ENCODE peak calls at places on chromosomes 6 and 20, in five cellular contexts. One of them, this sample, is unnamed.

GRCh38 chr6:26534681-26535465 is 3.3 kb upstream of the HMGN4 start:
- DNase-seq in hepatocyte: no peak
- DNase-seq in astrocyte of the spinal cord: no peak
- DNase-seq in lung: no peak
- DNase-seq in right lobe of liver: no peak
- DNase-seq in this sample: no peak

GRCh38 chr6:37303891-37304503 is 46.1 kb upstream of the TMEM217 start:
- DNase-seq in lung: no peak
- DNase-seq in right lobe of liver: no peak
- DNase-seq in astrocyte of the spinal cord: peak
- DNase-seq in hepatocyte: peak
- DNase-seq in this sample: no peak

GRCh38 chr6:157685596-157686280 is 137.3 kb upstream of the SNX9 start:
- DNase-seq in lung: no peak
- DNase-seq in hepatocyte: peak
- DNase-seq in right lobe of liver: no peak
- DNase-seq in astrocyte of the spinal cord: no peak
- DNase-seq in this sample: no peak

GRCh38 chr6:25192562-25192961 is 86.6 kb upstream of the CARMIL1 start:
- DNase-seq in right lobe of liver: no peak
- DNase-seq in astrocyte of the spinal cord: no peak
- DNase-seq in hepatocyte: no peak
- DNase-seq in lung: no peak
- DNase-seq in this sample: no peak

GRCh38 chr6:108170607-108171290 is 4.9 kb downstream of the NR2E1 start:
- DNase-seq in astrocyte of the spinal cord: no peak
- DNase-seq in right lobe of liver: no peak
- DNase-seq in lung: no peak
- DNase-seq in hepatocyte: no peak
- DNase-seq in this sample: no peak

GRCh38 chr6:73642530-73642929 is 11.3 kb downstream of the SLC17A5 start:
- DNase-seq in right lobe of liver: no peak
- DNase-seq in lung: no peak
- DNase-seq in hepatocyte: no peak
- DNase-seq in astrocyte of the spinal cord: no peak
- DNase-seq in this sample: no peak

GRCh38 chr20:37907677-37908397 is 4.9 kb downstream of the VSTM2L start:
- DNase-seq in lung: no peak
- DNase-seq in astrocyte of the spinal cord: peak
- DNase-seq in hepatocyte: no peak
- DNase-seq in right lobe of liver: no peak
- DNase-seq in this sample: no peak

GRCh38 chr6:40359808-40360207 is 227.4 kb downstream of the LRFN2 start:
- DNase-seq in lung: peak
- DNase-seq in right lobe of liver: no peak
- DNase-seq in astrocyte of the spinal cord: no peak
- DNase-seq in hepatocyte: no peak
- DNase-seq in this sample: no peak

GRCh38 chr20:54063998-54064676 is 6.3 kb downstream of the BCAS1 start:
- DNase-seq in hepatocyte: no peak
- DNase-seq in astrocyte of the spinal cord: no peak
- DNase-seq in lung: no peak
- DNase-seq in right lobe of liver: no peak
- DNase-seq in this sample: no peak

GRCh38 chr6:157239148-157239547 is 84.2 kb downstream of the TMEM242 start:
- DNase-seq in hepatocyte: no peak
- DNase-seq in astrocyte of the spinal cord: no peak
- DNase-seq in right lobe of liver: no peak
- DNase-seq in lung: no peak
- DNase-seq in this sample: no peak

GRCh38 chr20:59381658-59382057 is 81.2 kb downstream of the EDN3 start:
- DNase-seq in lung: no peak
- DNase-seq in hepatocyte: no peak
- DNase-seq in astrocyte of the spinal cord: no peak
- DNase-seq in right lobe of liver: no peak
- DNase-seq in this sample: no peak

GRCh38 chr6:32081168-32081624 is 27.9 kb downstream of the TNXB start:
- DNase-seq in lung: peak
- DNase-seq in astrocyte of the spinal cord: peak
- DNase-seq in hepatocyte: no peak
- DNase-seq in right lobe of liver: no peak
- DNase-seq in this sample: no peak

GRCh38 chr6:127201321-127201720 is 65.3 kb upstream of the RNF146 start:
- DNase-seq in astrocyte of the spinal cord: peak
- DNase-seq in lung: no peak
- DNase-seq in hepatocyte: no peak
- DNase-seq in right lobe of liver: no peak
- DNase-seq in this sample: no peak

GRCh38 chr6:161138545-161139303 is 135.1 kb downstream of the AGPAT4 start:
- DNase-seq in right lobe of liver: no peak
- DNase-seq in hepatocyte: no peak
- DNase-seq in lung: peak
- DNase-seq in astrocyte of the spinal cord: no peak
- DNase-seq in this sample: no peak

GRCh38 chr20:63602321-63602720 is 24.6 kb downstream of the GMEB2 start:
- DNase-seq in astrocyte of the spinal cord: no peak
- DNase-seq in hepatocyte: no peak
- DNase-seq in right lobe of liver: peak
- DNase-seq in lung: no peak
- DNase-seq in this sample: no peak

GRCh38 chr6:169961772-169962561 is 210.5 kb downstream of the ERMARD start:
- DNase-seq in hepatocyte: peak
- DNase-seq in lung: no peak
- DNase-seq in right lobe of liver: no peak
- DNase-seq in astrocyte of the spinal cord: no peak
- DNase-seq in this sample: no peak

GRCh38 chr6:149846321-149846720 is 17.8 kb downstream of the LRP11 start:
- DNase-seq in hepatocyte: no peak
- DNase-seq in astrocyte of the spinal cord: peak
- DNase-seq in lung: peak
- DNase-seq in right lobe of liver: no peak
- DNase-seq in this sample: no peak

GRCh38 chr6:33191383-33192104 is 723 bp downstream of the COL11A2 start:
- DNase-seq in astrocyte of the spinal cord: no peak
- DNase-seq in hepatocyte: no peak
- DNase-seq in lung: no peak
- DNase-seq in right lobe of liver: no peak
- DNase-seq in this sample: no peak

GRCh38 chr6:71460933-71461332 is 172.3 kb downstream of the OGFRL1 start:
- DNase-seq in right lobe of liver: no peak
- DNase-seq in lung: no peak
- DNase-seq in hepatocyte: no peak
- DNase-seq in astrocyte of the spinal cord: peak
- DNase-seq in this sample: no peak

GRCh38 chr6:42532038-42532669 is 31.7 kb upstream of the UBR2 start:
- DNase-seq in lung: no peak
- DNase-seq in right lobe of liver: no peak
- DNase-seq in hepatocyte: peak
- DNase-seq in astrocyte of the spinal cord: peak
- DNase-seq in this sample: peak

GRCh38 chr6:659179-659578 is 2.3 kb upstream of the HUS1B start:
- DNase-seq in hepatocyte: no peak
- DNase-seq in lung: no peak
- DNase-seq in right lobe of liver: no peak
- DNase-seq in astrocyte of the spinal cord: no peak
- DNase-seq in this sample: no peak

DNA sequence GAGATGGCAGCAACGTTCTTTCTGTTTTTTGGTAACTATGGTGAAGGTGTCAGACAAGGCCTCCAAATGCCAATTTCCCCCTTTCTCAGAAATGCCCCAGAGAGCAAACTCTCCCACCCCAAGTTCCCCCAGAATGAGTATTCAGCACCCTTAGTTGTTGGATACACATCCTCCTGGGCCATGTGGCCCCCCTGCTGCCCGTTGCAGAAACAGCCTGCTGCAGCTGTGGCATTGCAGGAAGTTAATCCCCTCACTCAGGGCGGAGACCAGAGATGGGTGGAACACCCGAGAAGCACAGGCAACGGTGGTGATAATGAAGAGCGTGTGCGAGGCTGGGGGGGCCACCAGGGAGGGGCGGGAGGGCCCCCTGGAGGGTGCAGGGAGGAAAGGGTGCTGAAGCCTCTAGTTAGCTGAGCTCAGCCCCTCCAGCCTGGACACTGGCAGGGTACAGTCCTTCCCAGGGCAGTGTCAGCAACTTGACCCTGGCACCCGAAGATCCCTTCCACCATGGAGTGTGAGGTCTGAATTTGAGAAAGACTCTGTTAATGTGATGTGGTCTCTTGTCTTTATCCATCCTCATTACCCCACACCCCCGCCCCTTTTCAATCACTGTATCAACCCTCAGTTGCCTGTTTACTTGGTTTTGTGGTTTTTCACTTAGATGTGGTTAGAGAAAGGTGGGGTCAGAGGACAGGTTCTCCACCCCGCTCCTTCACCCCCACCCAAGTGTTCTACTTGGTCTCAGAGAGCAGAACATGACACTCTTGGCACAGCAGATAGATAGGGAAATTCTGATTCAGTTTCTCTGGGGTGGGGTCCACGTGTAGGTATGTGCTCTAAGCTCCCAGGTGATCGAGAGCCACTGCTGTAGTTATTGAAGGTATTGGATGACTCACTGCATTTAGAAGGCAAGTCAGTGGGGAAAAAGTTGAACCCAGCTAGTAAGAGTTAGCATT is 208.8 kb upstream of the SUPT3H start:
- DNase-seq in lung: peak
- DNase-seq in right lobe of liver: no peak
- DNase-seq in astrocyte of the spinal cord: no peak
- DNase-seq in hepatocyte: no peak
- DNase-seq in this sample: no peak
- TF ChIP-seq CTCF in lung: no peak
- TF ChIP-seq CTCF in right lobe of liver: no peak
- TF ChIP-seq CTCF in astrocyte of the spinal cord: no peak
- TF ChIP-seq CTCF in hepatocyte: no peak
- TF ChIP-seq CTCF in this sample: no peak

GRCh38 chr6:13574149-13574570 is 241 bp upstream of the SIRT5 start:
- DNase-seq in right lobe of liver: peak
- DNase-seq in hepatocyte: peak
- DNase-seq in astrocyte of the spinal cord: peak
- DNase-seq in lung: peak
- DNase-seq in this sample: peak
- H3K4me3 ChIP-seq in right lobe of liver: peak
- H3K4me3 ChIP-seq in hepatocyte: peak
- H3K4me3 ChIP-seq in astrocyte of the spinal cord: peak
- H3K4me3 ChIP-seq in lung: peak
- H3K4me3 ChIP-seq in this sample: peak

GRCh38 chr20:1440024-1440423 is 26.6 kb downstream of the NSFL1C start:
- DNase-seq in astrocyte of the spinal cord: no peak
- DNase-seq in lung: no peak
- DNase-seq in hepatocyte: no peak
- DNase-seq in right lobe of liver: no peak
- DNase-seq in this sample: no peak
- TF ChIP-seq CTCF in astrocyte of the spinal cord: peak
- TF ChIP-seq CTCF in lung: no peak
- TF ChIP-seq CTCF in hepatocyte: no peak
- TF ChIP-seq CTCF in right lobe of liver: peak
- TF ChIP-seq CTCF in this sample: peak

DNA sequence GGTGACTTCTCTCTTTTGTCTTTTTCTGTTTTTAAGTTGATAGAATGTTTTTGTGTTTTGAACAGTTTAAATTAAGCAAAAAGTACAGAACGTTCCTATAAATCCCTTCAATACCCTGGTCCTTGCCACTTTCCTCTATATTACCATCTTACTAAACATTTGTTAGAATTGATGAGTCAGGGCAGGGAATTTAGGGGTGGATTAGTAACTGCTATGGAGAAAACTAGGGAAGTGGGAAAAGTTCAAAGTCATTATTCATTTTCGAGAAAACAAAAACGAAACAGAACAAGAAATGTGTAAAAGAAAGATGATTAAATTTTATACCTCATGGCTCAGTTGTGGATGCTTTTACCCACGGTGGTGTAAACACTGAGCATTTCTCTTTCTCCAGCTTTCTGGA is 240.4 kb upstream of the SULF2 start:
- DNase-seq in lung: no peak
- DNase-seq in right lobe of liver: no peak
- DNase-seq in hepatocyte: no peak
- DNase-seq in astrocyte of the spinal cord: peak
- DNase-seq in this sample: no peak
- H3K4me3 ChIP-seq in lung: no peak
- H3K4me3 ChIP-seq in right lobe of liver: no peak
- H3K4me3 ChIP-seq in hepatocyte: no peak
- H3K4me3 ChIP-seq in astrocyte of the spinal cord: no peak
- H3K4me3 ChIP-seq in this sample: no peak

DNA sequence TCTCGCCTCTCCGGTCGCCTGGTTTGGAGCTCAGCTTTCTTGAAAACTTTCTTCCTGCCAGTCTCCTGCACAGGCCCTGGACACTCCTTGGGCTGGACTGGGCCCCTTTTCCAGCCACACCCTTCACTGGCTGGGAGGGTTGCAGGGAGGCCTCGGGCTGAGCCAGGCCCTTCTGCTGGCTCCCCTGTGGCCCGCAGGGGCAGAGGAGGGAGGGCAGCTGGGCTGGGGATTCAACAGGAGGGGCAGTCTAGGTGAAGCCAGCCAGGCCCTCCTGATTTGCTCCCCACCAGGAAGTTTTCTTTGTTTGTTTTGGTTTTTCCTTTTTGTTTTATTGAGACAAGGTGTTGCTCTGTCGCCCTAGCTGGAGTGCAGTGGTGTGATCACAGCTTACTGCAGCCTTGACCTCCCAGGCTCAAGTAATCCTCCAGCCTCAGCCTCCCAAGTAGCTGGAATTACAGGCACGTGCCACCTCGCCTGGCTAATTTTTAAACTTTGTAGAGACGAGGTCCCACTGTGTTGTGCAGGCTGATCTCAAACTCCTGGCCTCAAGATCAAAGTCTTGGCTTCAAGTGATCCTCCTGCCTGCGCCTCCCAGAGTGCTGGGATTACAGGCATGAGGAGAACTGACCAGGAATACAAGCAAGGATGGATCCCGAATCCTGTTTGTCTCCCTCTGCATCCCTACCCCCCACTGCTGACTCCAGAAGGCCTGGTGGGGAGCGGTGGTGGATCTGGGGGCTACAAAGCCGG is 23.5 kb upstream of the CDH22 start:
- DNase-seq in lung: no peak
- DNase-seq in hepatocyte: peak
- DNase-seq in right lobe of liver: no peak
- DNase-seq in astrocyte of the spinal cord: no peak
- DNase-seq in this sample: no peak
- TF ChIP-seq CTCF in lung: no peak
- TF ChIP-seq CTCF in hepatocyte: no peak
- TF ChIP-seq CTCF in right lobe of liver: no peak
- TF ChIP-seq CTCF in astrocyte of the spinal cord: no peak
- TF ChIP-seq CTCF in this sample: no peak

GRCh38 chr20:1060985-1061384 is 57.4 kb upstream of the PSMF1 start:
- DNase-seq in lung: no peak
- DNase-seq in hepatocyte: no peak
- DNase-seq in astrocyte of the spinal cord: no peak
- DNase-seq in right lobe of liver: no peak
- DNase-seq in this sample: no peak
- H3K4me3 ChIP-seq in lung: no peak
- H3K4me3 ChIP-seq in hepatocyte: no peak
- H3K4me3 ChIP-seq in astrocyte of the spinal cord: no peak
- H3K4me3 ChIP-seq in right lobe of liver: no peak
- H3K4me3 ChIP-seq in this sample: no peak